ENCODE peak calls at places on chromosome 6, in seven cellular contexts. H, K, B, I, R, C and M are unnamed samples.

GRCh38 chr6:161237176-161237575 is 36.7 kb downstream of the AGPAT4 start:
- DNase-seq in H (no peak), K (no peak), B (no peak), I (no peak), R (no peak), C (no peak), M (no peak)

GRCh38 chr6:19795211-19795610 is 42.0 kb upstream of the ID4 start:
- DNase-seq in H (no peak), K (no peak), B (no peak), I (no peak), R (no peak), C (no peak), M (no peak)

GRCh38 chr6:37569999-37570776 is 70.5 kb upstream of the CCDC167 start:
- DNase-seq in H (no peak), K (no peak), B (no peak), I (no peak), R (no peak), C (no peak), M (no peak)

GRCh38 chr6:90177544-90178293 is 118.9 kb downstream of the BACH2 start:
- DNase-seq in H (no peak), K (no peak), B (no peak), I (no peak), R (no peak), C (no peak), M (no peak)

GRCh38 chr6:89596056-89596455 is 42.5 kb downstream of the LYRM2 start:
- DNase-seq in H (peak), K (no peak), B (no peak), I (no peak), R (no peak), C (no peak), M (no peak)

GRCh38 chr6:84773431-84774173 is 9.2 kb upstream of the TBX18 start:
- DNase-seq in H (no peak), K (no peak), B (no peak), I (peak), R (peak), C (no peak), M (peak)

GRCh38 chr6:126170875-126171489 is 168.9 kb upstream of the CENPW start:
- DNase-seq in H (peak), K (no peak), B (no peak), I (no peak), R (peak), C (no peak), M (no peak)

GRCh38 chr6:39016831-39017230 is 31.8 kb upstream of the GLP1R start:
- DNase-seq in H (no peak), K (no peak), B (no peak), I (no peak), R (no peak), C (no peak), M (no peak)

GRCh38 chr6:118656822-118657451 is 5.5 kb upstream of the CEP85L start:
- DNase-seq in H (peak), K (no peak), B (no peak), I (no peak), R (no peak), C (no peak), M (no peak)

GRCh38 chr6:104958178-104958520 is 1.2 kb downstream of the LIN28B start:
- DNase-seq in H (no peak), K (no peak), B (no peak), I (no peak), R (no peak), C (no peak), M (no peak)

GRCh38 chr6:139587469-139587868 is 213.0 kb upstream of the CITED2 start:
- DNase-seq in H (no peak), K (no peak), B (no peak), I (no peak), R (peak), C (no peak), M (no peak)

GRCh38 chr6:121506761-121507754 is 71.6 kb downstream of the GJA1 start:
- DNase-seq in H (no peak), K (no peak), B (no peak), I (no peak), R (peak), C (no peak), M (no peak)

GRCh38 chr6:154951400-154952200 is 43.5 kb upstream of the TIAM2 start:
- DNase-seq in H (peak), K (no peak), B (no peak), I (no peak), R (peak), C (no peak), M (no peak)

GRCh38 chr6:85983032-85983659 is 340.5 kb upstream of the SYNCRIP start:
- DNase-seq in H (no peak), K (no peak), B (no peak), I (no peak), R (no peak), C (no peak), M (no peak)

GRCh38 chr6:151721671-151722070 is 85.8 kb upstream of the ESR1 start:
- DNase-seq in H (no peak), K (no peak), B (no peak), I (no peak), R (no peak), C (no peak), M (no peak)

GRCh38 chr6:121365499-121366183 is 31.4 kb upstream of the TBC1D32 start:
- DNase-seq in H (no peak), K (no peak), B (no peak), I (no peak), R (no peak), C (no peak), M (no peak)

GRCh38 chr6:46734867-46735719 is at the start of gene PLA2G7:
- DNase-seq in H (no peak), K (peak), B (no peak), I (peak), R (peak), C (no peak), M (no peak)

GRCh38 chr6:135936606-135937005 is 85.1 kb downstream of the PDE7B start:
- DNase-seq in H (no peak), K (no peak), B (no peak), I (no peak), R (peak), C (peak), M (no peak)

GRCh38 chr6:34005845-34006644 is 139.8 kb downstream of the GRM4 start:
- DNase-seq in H (no peak), K (no peak), B (no peak), I (no peak), R (no peak), C (no peak), M (no peak)

GRCh38 chr6:106927531-106928398 is 46.8 kb downstream of the CD24 start:
- DNase-seq in H (peak), K (no peak), B (no peak), I (peak), R (peak), C (no peak), M (no peak)

GRCh38 chr6:109446072-109446471 is 5.5 kb downstream of the SMPD2 start:
- DNase-seq in H (no peak), K (no peak), B (no peak), I (no peak), R (no peak), C (no peak), M (no peak)

GRCh38 chr6:37585937-37586336 is 86.2 kb upstream of the CCDC167 start:
- DNase-seq in H (no peak), K (no peak), B (no peak), I (no peak), R (no peak), C (no peak), M (no peak)

GRCh38 chr6:4732691-4733315 is 43.4 kb upstream of the CDYL start:
- DNase-seq in H (no peak), K (peak), B (no peak), I (peak), R (peak), C (peak), M (peak)